ENCODE peak calls at places on chromosome 22, in nine cellular contexts. Z, W, X, U, H, O, P, N and F are unnamed samples.

GRCh38 chr22:31944700-31945477 is 554 bp downstream of the YWHAH start:
- DNase-seq in O (no peak), W (peak; percentile 17), X (peak; percentile 37), Z (peak; percentile 28), N (no peak), P (no peak), U (peak; percentile 36), H (peak; percentile 35), F (no peak)

GRCh38 chr22:16955678-16956210 is 52.3 kb downstream of the GAB4 start:
- DNase-seq in H (no peak), N (peak; percentile 42), Z (peak; percentile 22), P (no peak), O (no peak), U (no peak), W (no peak), X (no peak), F (no peak)

GRCh38 chr22:25281675-25282345 is 62.4 kb downstream of the CRYBB2 start:
- DNase-seq in W (no peak), H (no peak), N (no peak), Z (no peak), P (no peak), X (peak; percentile 12), O (no peak), U (no peak), F (no peak)

GRCh38 chr22:27637604-27638003 is 164.0 kb downstream of the MN1 start:
- DNase-seq in H (no peak), N (no peak), X (no peak), W (no peak), Z (no peak), O (no peak), P (peak; percentile 56), U (no peak), F (no peak)

GRCh38 chr22:37601203-37601539 is 7.5 kb upstream of the GGA1 start:
- DNase-seq in O (no peak), Z (no peak), N (no peak), P (no peak), H (no peak), X (no peak), W (no peak), U (no peak), F (no peak)

GRCh38 chr22:48918585-48919186 is 909.0 kb downstream of the BRD1 start:
- DNase-seq in P (no peak), H (no peak), U (no peak), X (no peak), W (no peak), Z (no peak), N (no peak), O (no peak), F (no peak)

GRCh38 chr22:48306785-48307570 is 1520.7 kb downstream of the BRD1 start:
- DNase-seq in X (no peak), Z (no peak), O (no peak), U (no peak), W (no peak), P (no peak), N (no peak), H (no peak), F (no peak)

GRCh38 chr22:43819691-43820670 is 7.9 kb upstream of the EFCAB6 start:
- DNase-seq in P (no peak), U (no peak), W (no peak), Z (no peak), X (no peak), H (no peak), O (no peak), N (no peak), F (no peak)

GRCh38 chr22:19812910-19813309 is 41.8 kb downstream of the GNB1L start:
- DNase-seq in U (no peak), P (no peak), O (no peak), H (no peak), W (no peak), N (no peak), Z (no peak), X (no peak), F (no peak)

GRCh38 chr22:32649515-32650200 is 151.8 kb upstream of the TIMP3 start:
- DNase-seq in P (peak; percentile 93), X (no peak), Z (no peak), W (no peak), N (no peak), O (no peak), U (no peak), H (no peak), F (no peak)

GRCh38 chr22:39725351-39726035 is 154.9 kb downstream of the CACNA1I start:
- DNase-seq in Z (no peak), W (no peak), X (no peak), O (no peak), U (no peak), H (no peak), N (no peak), P (no peak), F (no peak)

GRCh38 chr22:19889951-19890350 is 35.3 kb upstream of the GNB1L start:
- DNase-seq in N (no peak), H (peak; percentile 21), U (no peak), O (no peak), X (no peak), W (no peak), P (no peak), Z (peak; percentile 38), F (no peak)

GRCh38 chr22:24822471-24822870 is 16.5 kb downstream of the SGSM1 start:
- DNase-seq in X (no peak), P (no peak), N (peak; percentile 28), H (no peak), Z (no peak), U (no peak), W (no peak), O (no peak), F (no peak)

GRCh38 chr22:35835998-35836691 is 118.5 kb downstream of the APOL5 start:
- DNase-seq in U (no peak), N (peak; percentile 15), O (peak; percentile 83), H (no peak), X (no peak), W (no peak), Z (no peak), P (peak; percentile 93), F (peak; percentile 42)

GRCh38 chr22:27668828-27669797 is 132.4 kb downstream of the MN1 start:
- DNase-seq in W (no peak), U (no peak), Z (no peak), P (peak; percentile 70), O (no peak), N (no peak), H (no peak), X (no peak), F (peak; percentile 84)

GRCh38 chr22:44898236-44898635 is 111.6 kb downstream of the PHF21B start:
- DNase-seq in P (no peak), W (no peak), X (no peak), H (no peak), O (no peak), N (no peak), U (no peak), Z (peak; percentile 3), F (no peak)

GRCh38 chr22:42343136-42343484 is 72.7 kb upstream of the TCF20 start:
- DNase-seq in W (no peak), X (no peak), O (no peak), Z (no peak), P (peak; percentile 13), N (no peak), U (no peak), H (no peak), F (no peak)

GRCh38 chr22:35839811-35840739 is 122.4 kb downstream of the APOL5 start:
- DNase-seq in W (no peak), N (peak; percentile 82), Z (no peak), X (peak; percentile 83), H (peak; percentile 5), U (peak; percentile 64), P (peak; percentile 99), O (peak; percentile 87), F (peak; percentile 94)

GRCh38 chr22:48551716-48552268 is 1275.9 kb downstream of the BRD1 start:
- DNase-seq in X (no peak), P (no peak), W (no peak), O (no peak), U (no peak), N (no peak), Z (no peak), H (no peak), F (no peak)

GRCh38 chr22:23856721-23857605 is 712 bp upstream of the SLC2A11 start:
- DNase-seq in N (peak; percentile 59), P (peak; percentile 64), Z (peak; percentile 17), U (peak; percentile 53), W (peak; percentile 16), O (peak; percentile 65), H (peak; percentile 25), X (peak; percentile 41), F (no peak)

GRCh38 chr22:40276877-40277823 is 69.2 kb upstream of the ADSL start:
- DNase-seq in H (no peak), N (no peak), O (peak; percentile 26), Z (no peak), W (no peak), U (no peak), P (peak; percentile 60), X (no peak), F (no peak)

GRCh38 chr22:46329616-46330015 is 5.9 kb upstream of the TRMU start:
- DNase-seq in O (no peak), W (no peak), Z (no peak), H (no peak), X (no peak), U (no peak), P (no peak), N (no peak), F (no peak)

GRCh38 chr22:46390652-46391301 is 55.3 kb downstream of the TRMU start:
- DNase-seq in N (peak; percentile 0), O (no peak), H (no peak), X (no peak), U (no peak), W (no peak), Z (no peak), P (peak; percentile 24), F (no peak)

GRCh38 chr22:49046546-49047305 is 780.9 kb downstream of the BRD1 start:
- DNase-seq in X (peak; percentile 83), P (no peak), Z (peak; percentile 22), W (no peak), N (peak; percentile 14), O (no peak), H (peak; percentile 29), U (peak; percentile 73), F (peak; percentile 23)

GRCh38 chr22:23392420-23393121 is 187.5 kb downstream of the IGLL1 start:
- DNase-seq in W (no peak), H (no peak), O (no peak), X (no peak), Z (no peak), U (no peak), N (no peak), P (no peak), F (no peak)

GRCh38 chr22:48860557-48860956 is 967.1 kb downstream of the BRD1 start:
- DNase-seq in X (no peak), H (no peak), O (no peak), Z (no peak), N (no peak), U (no peak), W (no peak), P (no peak), F (no peak)

GRCh38 chr22:24039046-24039445 is 27.9 kb downstream of the CABIN1 start:
- DNase-seq in O (no peak), P (peak; percentile 37), U (no peak), H (no peak), N (no peak), W (no peak), Z (no peak), X (no peak), F (no peak)

GRCh38 chr22:42986115-42986514 is 28.8 kb downstream of the PACSIN2 start:
- DNase-seq in U (no peak), W (no peak), N (no peak), H (no peak), O (no peak), P (no peak), X (no peak), Z (no peak), F (no peak)

GRCh38 chr22:19643448-19644313 is 70.6 kb upstream of the SEPTIN5 start:
- DNase-seq in X (no peak), W (no peak), N (no peak), P (no peak), U (no peak), Z (no peak), H (no peak), O (no peak), F (no peak)

GRCh38 chr22:27107824-27108223 is 450.4 kb downstream of the MIAT start:
- DNase-seq in U (no peak), W (no peak), P (peak; percentile 99), Z (peak; percentile 19), O (peak; percentile 90), H (no peak), X (no peak), N (no peak), F (no peak)

GRCh38 chr22:24566899-24567511 is 11.2 kb downstream of the SNRPD3 start:
- DNase-seq in P (no peak), Z (no peak), U (no peak), O (no peak), X (no peak), H (no peak), N (no peak), W (no peak), F (no peak)